ENCODE peak calls at places on chromosome 6, in four cellular contexts. Q is K562, J is GM12878, E is HepG2. L is an unnamed sample.

GRCh38 chr6:90397929-90398674 is 101.5 kb upstream of the BACH2 start:
- DNase-seq in Q (peak), J (no peak), E (no peak), L (no peak)

GRCh38 chr6:162889303-162889702 is 161.5 kb downstream of the PACRG start:
- DNase-seq in Q (no peak), J (no peak), E (no peak), L (no peak)

GRCh38 chr6:1392813-1393640 is 3.7 kb downstream of the FOXF2 start:
- DNase-seq in Q (no peak), J (no peak), E (no peak), L (peak)

GRCh38 chr6:16651871-16652270 is 109.4 kb downstream of the ATXN1 start:
- DNase-seq in Q (no peak), J (no peak), E (no peak), L (no peak)

GRCh38 chr6:161300823-161301222 is 27.0 kb upstream of the AGPAT4 start:
- DNase-seq in Q (no peak), J (no peak), E (no peak), L (no peak)

GRCh38 chr6:131651782-131652181 is 14.7 kb downstream of the ENPP3 start:
- DNase-seq in Q (no peak), J (no peak), E (no peak), L (no peak)

GRCh38 chr6:32153835-32154513 is at the start of gene PPT2:
- DNase-seq in Q (peak), J (no peak), E (peak), L (peak)

GRCh38 chr6:139962663-139963314 is 588.3 kb upstream of the CITED2 start:
- DNase-seq in Q (no peak), J (no peak), E (no peak), L (no peak)

GRCh38 chr6:40672118-40672517 is 85.0 kb upstream of the LRFN2 start:
- DNase-seq in Q (no peak), J (no peak), E (no peak), L (peak)

GRCh38 chr6:146901940-146902816 is 302.0 kb upstream of the STXBP5 start:
- DNase-seq in Q (no peak), J (no peak), E (peak), L (no peak)

GRCh38 chr6:13273931-13274706 is 54.2 kb downstream of the TBC1D7 start:
- DNase-seq in Q (peak), J (peak), E (no peak), L (no peak)

GRCh38 chr6:63899550-63899949 is 263.9 kb downstream of the PHF3 start:
- DNase-seq in Q (no peak), J (no peak), E (no peak), L (no peak)

GRCh38 chr6:54910326-54910952 is 63.9 kb downstream of the FAM83B start:
- DNase-seq in Q (no peak), J (no peak), E (no peak), L (no peak)

GRCh38 chr6:150767161-150767560 is 98.3 kb upstream of the MTHFD1L start:
- DNase-seq in Q (no peak), J (no peak), E (no peak), L (no peak)

GRCh38 chr6:52049252-52050050 is 38.0 kb downstream of the PKHD1 start:
- DNase-seq in Q (peak), J (peak), E (peak), L (peak)

GRCh38 chr6:161079566-161080262 is 88.1 kb downstream of the MAP3K4 start:
- DNase-seq in Q (peak), J (no peak), E (no peak), L (no peak)

GRCh38 chr6:39035689-39036088 is 12.9 kb upstream of the GLP1R start:
- DNase-seq in Q (no peak), J (no peak), E (no peak), L (no peak)

GRCh38 chr6:116764961-116765841 is at the start of gene FAM162B:
- DNase-seq in Q (no peak), J (no peak), E (peak), L (peak)

DNA sequence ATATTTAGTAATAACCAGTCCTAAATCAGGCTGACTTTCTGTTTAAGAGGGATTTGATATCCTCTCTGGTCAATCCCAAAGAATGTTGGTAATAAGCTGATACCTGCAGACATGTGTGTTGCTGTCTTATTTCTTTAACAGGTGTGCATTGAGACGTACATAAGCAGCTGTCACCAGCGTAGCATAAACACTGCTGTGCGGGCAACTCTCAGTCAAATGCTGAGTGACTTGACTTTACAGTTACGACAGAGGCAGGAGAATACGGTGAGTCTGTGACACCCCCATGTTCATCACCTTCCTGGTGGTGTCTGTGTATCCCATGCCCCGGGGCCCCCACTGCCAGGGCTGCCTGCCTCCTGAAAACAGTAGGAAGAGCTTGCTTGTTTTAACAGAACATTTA is 20.1 kb upstream of the PBOV1 start:
- DNase-seq in Q (no peak), J (no peak), E (no peak), L (no peak)
- TF ChIP-seq CREB1 in Q (no peak), J (no peak), E (no peak), L (no peak)

GRCh38 chr6:26537846-26538571 is at the start of gene HMGN4:
- DNase-seq in Q (peak), J (peak), E (peak), L (peak)
- TF ChIP-seq REST in Q (no peak), J (no peak), E (no peak), L (no peak)

GRCh38 chr6:3457710-3458605 is 1.1 kb upstream of the SLC22A23 start:
- DNase-seq in Q (peak), J (no peak), E (peak), L (peak)

GRCh38 chr6:3455121-3455489 is 1.7 kb downstream of the SLC22A23 start:
- DNase-seq in Q (peak), J (no peak), E (peak), L (no peak)

GRCh38 chr6:3456794-3457709 is at the start of gene SLC22A23:
- DNase-seq in Q (peak), J (no peak), E (peak), L (peak)

GRCh38 chr6:3455490-3456394 is 1.1 kb downstream of the SLC22A23 start:
- DNase-seq in Q (peak), J (no peak), E (peak), L (peak)

DNA sequence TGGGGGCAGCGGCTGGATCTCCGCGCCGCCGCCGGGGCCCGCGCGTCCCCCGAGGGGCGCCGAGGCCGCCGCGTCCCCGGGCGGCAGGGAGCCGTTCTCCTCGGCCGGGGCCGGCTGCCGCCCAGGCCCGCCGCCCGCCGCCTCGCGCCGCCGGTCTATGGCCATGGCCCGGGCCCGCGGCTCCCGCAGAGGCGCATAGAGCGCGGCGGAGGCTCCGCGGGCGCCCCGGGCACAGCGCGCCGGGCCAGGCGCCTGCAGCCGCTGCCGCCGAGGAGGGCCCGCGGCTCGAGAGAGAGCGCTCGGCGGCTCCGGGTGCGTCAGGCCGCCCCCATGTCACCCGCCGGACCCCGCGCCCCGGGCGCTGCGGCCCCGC is 469 bp downstream of the SLC22A23 start:
- DNase-seq in Q (peak), J (no peak), E (no peak), L (no peak)
- H3K4me2 ChIP-seq in Q (peak), J (peak), E (peak), L (peak)

DNA sequence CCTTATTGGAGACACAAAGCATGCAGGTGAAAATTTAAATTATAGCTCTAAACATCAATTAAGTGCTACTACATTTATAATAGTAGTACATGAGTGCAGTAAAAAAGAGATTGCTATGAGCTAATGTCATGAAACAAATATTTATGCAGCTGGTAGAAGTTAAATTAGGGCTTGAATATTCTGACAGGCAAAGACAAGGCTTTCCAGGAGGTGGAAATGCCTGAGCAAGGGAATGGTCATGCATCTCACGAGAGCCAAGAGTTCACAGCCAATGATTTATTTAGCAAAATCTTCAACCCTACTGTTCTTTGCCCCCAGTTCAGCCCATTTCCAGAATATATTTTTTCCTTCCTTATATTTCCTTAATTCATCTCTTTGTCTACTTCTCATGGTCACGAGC is 129.0 kb downstream of the HIVEP2 start:
- DNase-seq in Q (no peak), J (no peak), E (no peak), L (no peak)
- TF ChIP-seq CREB1 in Q (no peak), J (no peak), E (no peak), L (no peak)

GRCh38 chr6:107098436-107099307 is 16.6 kb downstream of the BEND3 start:
- DNase-seq in Q (no peak), J (no peak), E (no peak), L (no peak)
- TF ChIP-seq REST in Q (no peak), J (no peak), E (no peak), L (no peak)

GRCh38 chr6:149332602-149333311 is 15.2 kb downstream of the TAB2 start:
- DNase-seq in Q (no peak), J (no peak), E (peak), L (no peak)

GRCh38 chr6:149334201-149334600 is 16.7 kb downstream of the TAB2 start:
- DNase-seq in Q (no peak), J (no peak), E (no peak), L (no peak)

GRCh38 chr6:149336529-149336928 is 19.0 kb downstream of the TAB2 start:
- DNase-seq in Q (no peak), J (no peak), E (no peak), L (no peak)

GRCh38 chr6:149335924-149336323 is 18.4 kb downstream of the TAB2 start:
- DNase-seq in Q (no peak), J (no peak), E (no peak), L (no peak)

DNA sequence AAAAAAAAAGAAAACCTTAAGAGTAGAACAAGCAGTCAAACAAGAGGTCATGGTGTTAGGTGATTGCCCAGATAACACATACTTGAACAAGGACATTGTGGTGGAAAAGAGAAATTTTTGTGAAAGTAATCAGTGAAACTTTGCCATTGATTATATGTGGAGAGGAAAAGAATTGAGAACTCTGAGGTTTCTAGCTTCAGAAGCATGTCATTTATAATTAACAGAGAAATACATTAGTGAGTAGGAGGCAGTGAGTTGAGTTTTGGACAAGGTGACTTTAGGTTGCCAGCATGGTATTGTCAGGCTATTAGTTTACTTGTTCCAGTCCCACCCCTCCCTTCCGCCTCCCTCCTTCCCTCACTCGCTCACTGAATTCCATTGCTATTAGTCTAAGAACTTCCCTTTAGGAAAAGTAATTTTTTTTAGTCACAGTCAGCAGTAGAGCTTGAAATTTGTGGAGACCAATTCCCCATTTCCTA is 17.2 kb downstream of the TAB2 start:
- DNase-seq in Q (no peak), J (no peak), E (no peak), L (peak)
- H3K4me2 ChIP-seq in Q (no peak), J (peak), E (no peak), L (no peak)

GRCh38 chr6:81894286-81894685 is 141.8 kb upstream of the TENT5A start:
- DNase-seq in Q (no peak), J (no peak), E (no peak), L (no peak)

GRCh38 chr6:81890846-81891245 is 138.4 kb upstream of the TENT5A start:
- DNase-seq in Q (no peak), J (no peak), E (no peak), L (no peak)

GRCh38 chr6:81889644-81890043 is 137.2 kb upstream of the TENT5A start:
- DNase-seq in Q (no peak), J (no peak), E (no peak), L (no peak)

GRCh38 chr6:81892911-81893310 is 140.4 kb upstream of the TENT5A start:
- DNase-seq in Q (no peak), J (no peak), E (no peak), L (no peak)

DNA sequence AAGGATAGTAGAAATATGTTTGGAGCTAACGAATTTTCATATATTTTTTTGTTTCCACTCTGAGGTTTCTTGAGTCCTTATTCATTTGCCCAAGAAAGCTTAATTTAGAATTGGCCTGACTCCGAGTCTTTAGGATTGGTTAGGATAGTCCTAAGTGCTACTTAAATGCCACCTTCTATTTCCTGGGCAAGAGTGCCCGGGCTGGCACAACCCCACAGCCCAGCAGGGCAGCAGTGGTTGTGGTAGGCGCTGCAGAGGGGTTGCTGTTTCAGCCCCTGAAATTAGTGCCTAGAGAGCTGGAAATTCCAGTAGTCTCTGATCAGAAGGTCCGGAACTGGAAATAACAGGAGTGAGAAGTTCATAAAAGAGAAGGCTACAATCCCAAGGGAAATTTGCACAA is 139.4 kb upstream of the TENT5A start:
- DNase-seq in Q (no peak), J (no peak), E (no peak), L (no peak)
- TF ChIP-seq CREB1 in Q (no peak), J (no peak), E (no peak), L (no peak)

DNA sequence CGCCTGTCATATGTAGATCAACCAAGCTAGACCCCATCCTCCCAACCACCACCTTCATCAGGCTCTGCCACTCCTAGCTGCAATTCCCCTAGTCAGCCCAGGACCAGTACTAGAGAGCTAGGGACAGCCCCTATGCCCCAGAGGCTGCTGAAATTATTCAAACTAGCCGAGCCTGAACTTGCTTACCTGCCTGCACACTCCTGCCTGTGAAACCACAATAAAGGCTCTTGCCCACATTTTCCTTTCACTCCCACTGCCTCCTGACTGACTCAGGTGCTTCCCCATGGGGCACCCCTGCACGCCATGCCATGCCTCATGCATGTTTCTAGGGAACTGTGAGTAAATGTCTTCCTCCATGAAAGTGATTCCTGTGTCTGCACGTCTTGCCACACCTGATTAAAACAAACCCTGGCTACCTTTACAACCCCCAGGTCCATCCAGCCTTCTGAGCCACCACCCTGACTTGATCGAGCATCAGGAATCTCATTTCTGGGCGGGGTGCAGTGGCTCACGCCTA is 66.5 kb upstream of the IER3 start:
- DNase-seq in Q (no peak), J (peak), E (no peak), L (peak)
- TF ChIP-seq REST in Q (no peak), J (peak), E (no peak), L (no peak)

DNA sequence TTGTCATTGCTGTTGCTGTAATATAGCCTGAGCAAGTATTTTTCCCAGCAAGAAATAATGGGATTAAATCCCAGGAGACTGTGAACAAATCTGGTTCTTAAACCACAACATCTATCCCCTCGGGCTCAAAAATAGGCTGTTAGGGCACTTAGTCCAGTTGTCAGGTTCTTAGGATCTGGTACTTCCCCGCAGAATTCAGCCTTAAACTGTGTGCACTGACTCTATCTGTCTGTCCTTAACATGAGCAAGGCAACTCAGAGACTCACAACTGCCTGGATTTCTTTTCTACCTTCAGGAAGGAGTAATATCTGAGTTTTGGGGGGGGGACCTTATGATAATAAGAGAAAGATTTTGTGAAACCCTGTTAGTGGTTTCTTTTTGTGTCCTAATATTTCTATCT is 437.5 kb downstream of the HTR1B start:
- DNase-seq in Q (no peak), J (no peak), E (no peak), L (no peak)
- H3K4me2 ChIP-seq in Q (no peak), J (no peak), E (no peak), L (no peak)

GRCh38 chr6:44012078-44012493 is 115.2 kb downstream of the MRPL14 start:
- DNase-seq in Q (no peak), J (no peak), E (no peak), L (no peak)
- TF ChIP-seq CREB1 in Q (no peak), J (no peak), E (no peak), L (no peak)

L was measured in GM23338.